ENCODE peak calls at places on chromosomes 3 and 15, in four cellular contexts. D is HT-29; E is central memory CD4-positive, alpha-beta T cell; A is GF-D8. K is an unnamed sample.

GRCh38 chr3:53140575-53141467 is 10.6 kb upstream of the RFT1 start:
- DNase-seq in D (no peak), E (no peak), A (peak), K (no peak)

GRCh38 chr15:77032052-77032646 is 37.2 kb downstream of the PSTPIP1 start:
- DNase-seq in A (no peak), D (no peak), E (no peak), K (no peak)

GRCh38 chr3:178966299-178967183 is 105.1 kb downstream of the ZMAT3 start:
- DNase-seq in A (no peak), E (peak), D (peak), K (peak)

GRCh38 chr3:8888296-8888915 is 74.9 kb downstream of the RAD18 start:
- DNase-seq in A (no peak), E (no peak), D (no peak), K (no peak)

GRCh38 chr3:183073839-183074615 is 25.3 kb downstream of the MCCC1 start:
- DNase-seq in A (no peak), E (no peak), D (no peak), K (no peak)

GRCh38 chr3:186427627-186428026 is 65.6 kb upstream of the DGKG start:
- DNase-seq in A (no peak), E (no peak), D (no peak), K (no peak)

GRCh38 chr3:49709852-49710251 is 9.6 kb downstream of the AMIGO3 start:
- DNase-seq in A (no peak), D (no peak), E (no peak), K (no peak)

GRCh38 chr3:134239538-134239937 is 11.1 kb downstream of the RYK start:
- DNase-seq in A (no peak), D (no peak), E (no peak), K (no peak)

GRCh38 chr3:166283856-166284255 is 446.6 kb upstream of the BCHE start:
- DNase-seq in A (no peak), E (no peak), D (no peak), K (no peak)

GRCh38 chr3:79018671-79019136 is 749.1 kb downstream of the ROBO1 start:
- DNase-seq in A (no peak), E (no peak), D (no peak), K (no peak)

GRCh38 chr3:51963951-51964451 is 3.3 kb downstream of the PCBP4 start:
- DNase-seq in E (no peak), A (no peak), D (no peak), K (no peak)

GRCh38 chr3:39327053-39327745 is 2.3 kb upstream of the CCR8 start:
- DNase-seq in E (no peak), D (no peak), A (peak), K (no peak)

GRCh38 chr3:180036678-180037455 is at the start of gene PEX5L:
- DNase-seq in E (no peak), D (no peak), A (no peak), K (peak)

GRCh38 chr3:194446754-194447153 is 40.0 kb downstream of the ATP13A3 start:
- DNase-seq in D (no peak), E (no peak), A (no peak), K (no peak)

GRCh38 chr15:25408428-25408827 is 30.4 kb downstream of the UBE3A start:
- DNase-seq in E (no peak), A (no peak), D (no peak), K (no peak)

GRCh38 chr15:40047413-40048154 is 8.6 kb upstream of the SRP14 start:
- DNase-seq in E (no peak), D (peak), A (peak), K (peak)

GRCh38 chr3:178752843-178753242 is 216.6 kb downstream of the KCNMB2 start:
- DNase-seq in E (no peak), D (no peak), A (no peak), K (no peak)